ENCODE peak calls at places on chromosomes 13 and 19, in ten cellular contexts. One of them, this sample, is unnamed.

GRCh38 chr19:13055213-13056051 is 47.2 kb downstream of the LYL1 start:
- DNase-seq in foreskin fibroblast: peak
- DNase-seq in skeletal muscle cell: peak
- DNase-seq in NCI-H1048: no peak
- DNase-seq in amniotic stem cell: peak
- DNase-seq in upper lobe of right lung: peak
- DNase-seq in activated CD4-positive, alpha-beta T cell treated with anti-CD3 and anti-CD28 coated beads, Interleukin-2, amount 10 ng/mL, durations not matched to agents 7 days and 5 days: no peak
- DNase-seq in hypothalamus: no peak
- DNase-seq in GM12891: no peak
- DNase-seq in colonic mucosa: no peak
- DNase-seq in this sample: no peak

GRCh38 chr19:41298327-41298964 is 11.5 kb upstream of the CCDC97 start:
- DNase-seq in foreskin fibroblast: peak
- DNase-seq in skeletal muscle cell: peak
- DNase-seq in NCI-H1048: no peak
- DNase-seq in amniotic stem cell: peak
- DNase-seq in upper lobe of right lung: peak
- DNase-seq in activated CD4-positive, alpha-beta T cell treated with anti-CD3 and anti-CD28 coated beads, Interleukin-2, amount 10 ng/mL, durations not matched to agents 7 days and 5 days: no peak
- DNase-seq in hypothalamus: no peak
- DNase-seq in GM12891: no peak
- DNase-seq in colonic mucosa: peak
- DNase-seq in this sample: no peak

GRCh38 chr19:38862321-38863059 is 12.7 kb upstream of the HNRNPL start:
- DNase-seq in foreskin fibroblast: peak
- DNase-seq in skeletal muscle cell: peak
- DNase-seq in NCI-H1048: no peak
- DNase-seq in amniotic stem cell: no peak
- DNase-seq in upper lobe of right lung: no peak
- DNase-seq in activated CD4-positive, alpha-beta T cell treated with anti-CD3 and anti-CD28 coated beads, Interleukin-2, amount 10 ng/mL, durations not matched to agents 7 days and 5 days: no peak
- DNase-seq in hypothalamus: no peak
- DNase-seq in GM12891: no peak
- DNase-seq in colonic mucosa: peak
- DNase-seq in this sample: peak

GRCh38 chr19:22628401-22628800 is 5.7 kb upstream of the ZNF492 start:
- DNase-seq in foreskin fibroblast: no peak
- DNase-seq in skeletal muscle cell: no peak
- DNase-seq in NCI-H1048: no peak
- DNase-seq in amniotic stem cell: no peak
- DNase-seq in upper lobe of right lung: no peak
- DNase-seq in activated CD4-positive, alpha-beta T cell treated with anti-CD3 and anti-CD28 coated beads, Interleukin-2, amount 10 ng/mL, durations not matched to agents 7 days and 5 days: no peak
- DNase-seq in hypothalamus: no peak
- DNase-seq in GM12891: no peak
- DNase-seq in colonic mucosa: no peak
- DNase-seq in this sample: no peak

GRCh38 chr19:46898731-46899130 is 37.9 kb downstream of the ARHGAP35 start:
- DNase-seq in foreskin fibroblast: peak
- DNase-seq in skeletal muscle cell: no peak
- DNase-seq in NCI-H1048: no peak
- DNase-seq in amniotic stem cell: no peak
- DNase-seq in upper lobe of right lung: no peak
- DNase-seq in activated CD4-positive, alpha-beta T cell treated with anti-CD3 and anti-CD28 coated beads, Interleukin-2, amount 10 ng/mL, durations not matched to agents 7 days and 5 days: no peak
- DNase-seq in hypothalamus: no peak
- DNase-seq in GM12891: no peak
- DNase-seq in colonic mucosa: no peak
- DNase-seq in this sample: no peak

GRCh38 chr19:38298841-38299680 is 5.0 kb upstream of the C19orf33 start:
- DNase-seq in foreskin fibroblast: no peak
- DNase-seq in skeletal muscle cell: no peak
- DNase-seq in NCI-H1048: no peak
- DNase-seq in amniotic stem cell: no peak
- DNase-seq in upper lobe of right lung: no peak
- DNase-seq in activated CD4-positive, alpha-beta T cell treated with anti-CD3 and anti-CD28 coated beads, Interleukin-2, amount 10 ng/mL, durations not matched to agents 7 days and 5 days: no peak
- DNase-seq in hypothalamus: no peak
- DNase-seq in GM12891: no peak
- DNase-seq in colonic mucosa: no peak
- DNase-seq in this sample: no peak

GRCh38 chr19:52307275-52307674 is 10.3 kb downstream of the ZNF480 start:
- DNase-seq in foreskin fibroblast: peak
- DNase-seq in skeletal muscle cell: no peak
- DNase-seq in NCI-H1048: no peak
- DNase-seq in amniotic stem cell: no peak
- DNase-seq in upper lobe of right lung: no peak
- DNase-seq in activated CD4-positive, alpha-beta T cell treated with anti-CD3 and anti-CD28 coated beads, Interleukin-2, amount 10 ng/mL, durations not matched to agents 7 days and 5 days: peak
- DNase-seq in hypothalamus: no peak
- DNase-seq in GM12891: no peak
- DNase-seq in colonic mucosa: no peak
- DNase-seq in this sample: no peak

GRCh38 chr13:113922412-113923118 is 51.3 kb downstream of the C13orf46 start:
- DNase-seq in foreskin fibroblast: no peak
- DNase-seq in skeletal muscle cell: no peak
- DNase-seq in NCI-H1048: no peak
- DNase-seq in amniotic stem cell: no peak
- DNase-seq in upper lobe of right lung: no peak
- DNase-seq in activated CD4-positive, alpha-beta T cell treated with anti-CD3 and anti-CD28 coated beads, Interleukin-2, amount 10 ng/mL, durations not matched to agents 7 days and 5 days: no peak
- DNase-seq in hypothalamus: no peak
- DNase-seq in GM12891: no peak
- DNase-seq in colonic mucosa: no peak
- DNase-seq in this sample: no peak

GRCh38 chr19:39398297-39398864 is 7.2 kb downstream of the MED29 start:
- DNase-seq in foreskin fibroblast: peak
- DNase-seq in skeletal muscle cell: peak
- DNase-seq in NCI-H1048: no peak
- DNase-seq in amniotic stem cell: peak
- DNase-seq in upper lobe of right lung: peak
- DNase-seq in activated CD4-positive, alpha-beta T cell treated with anti-CD3 and anti-CD28 coated beads, Interleukin-2, amount 10 ng/mL, durations not matched to agents 7 days and 5 days: peak
- DNase-seq in hypothalamus: no peak
- DNase-seq in GM12891: no peak
- DNase-seq in colonic mucosa: peak
- DNase-seq in this sample: no peak

GRCh38 chr19:1911995-1912394 is 6.8 kb downstream of the ADAT3 start:
- DNase-seq in foreskin fibroblast: no peak
- DNase-seq in skeletal muscle cell: no peak
- DNase-seq in NCI-H1048: no peak
- DNase-seq in amniotic stem cell: no peak
- DNase-seq in upper lobe of right lung: no peak
- DNase-seq in activated CD4-positive, alpha-beta T cell treated with anti-CD3 and anti-CD28 coated beads, Interleukin-2, amount 10 ng/mL, durations not matched to agents 7 days and 5 days: no peak
- DNase-seq in hypothalamus: no peak
- DNase-seq in GM12891: no peak
- DNase-seq in colonic mucosa: peak
- DNase-seq in this sample: no peak

GRCh38 chr13:34749046-34749445 is 193.0 kb upstream of the NBEA start:
- DNase-seq in foreskin fibroblast: no peak
- DNase-seq in skeletal muscle cell: no peak
- DNase-seq in NCI-H1048: no peak
- DNase-seq in amniotic stem cell: no peak
- DNase-seq in upper lobe of right lung: no peak
- DNase-seq in activated CD4-positive, alpha-beta T cell treated with anti-CD3 and anti-CD28 coated beads, Interleukin-2, amount 10 ng/mL, durations not matched to agents 7 days and 5 days: no peak
- DNase-seq in hypothalamus: no peak
- DNase-seq in GM12891: no peak
- DNase-seq in colonic mucosa: no peak
- DNase-seq in this sample: no peak

GRCh38 chr13:41565221-41565620 is 107.9 kb downstream of the RGCC start:
- DNase-seq in foreskin fibroblast: peak
- DNase-seq in skeletal muscle cell: peak
- DNase-seq in NCI-H1048: no peak
- DNase-seq in amniotic stem cell: peak
- DNase-seq in upper lobe of right lung: no peak
- DNase-seq in activated CD4-positive, alpha-beta T cell treated with anti-CD3 and anti-CD28 coated beads, Interleukin-2, amount 10 ng/mL, durations not matched to agents 7 days and 5 days: no peak
- DNase-seq in hypothalamus: no peak
- DNase-seq in GM12891: no peak
- DNase-seq in colonic mucosa: no peak
- DNase-seq in this sample: no peak

GRCh38 chr13:112756081-112756480 is 66.2 kb downstream of the ATP11A start:
- DNase-seq in foreskin fibroblast: no peak
- DNase-seq in skeletal muscle cell: no peak
- DNase-seq in NCI-H1048: no peak
- DNase-seq in amniotic stem cell: no peak
- DNase-seq in upper lobe of right lung: no peak
- DNase-seq in activated CD4-positive, alpha-beta T cell treated with anti-CD3 and anti-CD28 coated beads, Interleukin-2, amount 10 ng/mL, durations not matched to agents 7 days and 5 days: no peak
- DNase-seq in hypothalamus: no peak
- DNase-seq in GM12891: no peak
- DNase-seq in colonic mucosa: no peak
- DNase-seq in this sample: no peak

GRCh38 chr13:110268576-110269185 is 38.3 kb downstream of the COL4A1 start:
- DNase-seq in foreskin fibroblast: no peak
- DNase-seq in skeletal muscle cell: no peak
- DNase-seq in NCI-H1048: no peak
- DNase-seq in amniotic stem cell: no peak
- DNase-seq in upper lobe of right lung: no peak
- DNase-seq in activated CD4-positive, alpha-beta T cell treated with anti-CD3 and anti-CD28 coated beads, Interleukin-2, amount 10 ng/mL, durations not matched to agents 7 days and 5 days: no peak
- DNase-seq in hypothalamus: no peak
- DNase-seq in GM12891: no peak
- DNase-seq in colonic mucosa: no peak
- DNase-seq in this sample: no peak

GRCh38 chr13:98835156-98835555 is 82.7 kb upstream of the SLC15A1 start:
- DNase-seq in foreskin fibroblast: no peak
- DNase-seq in skeletal muscle cell: no peak
- DNase-seq in NCI-H1048: no peak
- DNase-seq in amniotic stem cell: no peak
- DNase-seq in upper lobe of right lung: no peak
- DNase-seq in activated CD4-positive, alpha-beta T cell treated with anti-CD3 and anti-CD28 coated beads, Interleukin-2, amount 10 ng/mL, durations not matched to agents 7 days and 5 days: no peak
- DNase-seq in hypothalamus: no peak
- DNase-seq in GM12891: no peak
- DNase-seq in colonic mucosa: no peak
- DNase-seq in this sample: no peak

GRCh38 chr19:38793186-38793585 is 4.2 kb downstream of the LGALS7B start:
- DNase-seq in foreskin fibroblast: peak
- DNase-seq in skeletal muscle cell: no peak
- DNase-seq in NCI-H1048: no peak
- DNase-seq in amniotic stem cell: no peak
- DNase-seq in upper lobe of right lung: no peak
- DNase-seq in activated CD4-positive, alpha-beta T cell treated with anti-CD3 and anti-CD28 coated beads, Interleukin-2, amount 10 ng/mL, durations not matched to agents 7 days and 5 days: no peak
- DNase-seq in hypothalamus: no peak
- DNase-seq in GM12891: no peak
- DNase-seq in colonic mucosa: no peak
- DNase-seq in this sample: no peak

GRCh38 chr13:37995052-37995451 is 125.5 kb upstream of the TRPC4 start:
- DNase-seq in foreskin fibroblast: peak
- DNase-seq in skeletal muscle cell: peak
- DNase-seq in NCI-H1048: no peak
- DNase-seq in amniotic stem cell: no peak
- DNase-seq in upper lobe of right lung: no peak
- DNase-seq in activated CD4-positive, alpha-beta T cell treated with anti-CD3 and anti-CD28 coated beads, Interleukin-2, amount 10 ng/mL, durations not matched to agents 7 days and 5 days: no peak
- DNase-seq in hypothalamus: no peak
- DNase-seq in GM12891: no peak
- DNase-seq in colonic mucosa: no peak
- DNase-seq in this sample: peak

GRCh38 chr19:34430738-34431625 is 2.8 kb downstream of the UBA2 start:
- DNase-seq in foreskin fibroblast: peak
- DNase-seq in skeletal muscle cell: peak
- DNase-seq in NCI-H1048: no peak
- DNase-seq in amniotic stem cell: no peak
- DNase-seq in upper lobe of right lung: no peak
- DNase-seq in activated CD4-positive, alpha-beta T cell treated with anti-CD3 and anti-CD28 coated beads, Interleukin-2, amount 10 ng/mL, durations not matched to agents 7 days and 5 days: peak
- DNase-seq in hypothalamus: no peak
- DNase-seq in GM12891: peak
- DNase-seq in colonic mucosa: no peak
- DNase-seq in this sample: no peak

GRCh38 chr13:112808377-112809140 is 118.7 kb downstream of the ATP11A start:
- DNase-seq in foreskin fibroblast: no peak
- DNase-seq in skeletal muscle cell: no peak
- DNase-seq in NCI-H1048: no peak
- DNase-seq in amniotic stem cell: no peak
- DNase-seq in upper lobe of right lung: no peak
- DNase-seq in activated CD4-positive, alpha-beta T cell treated with anti-CD3 and anti-CD28 coated beads, Interleukin-2, amount 10 ng/mL, durations not matched to agents 7 days and 5 days: no peak
- DNase-seq in hypothalamus: no peak
- DNase-seq in GM12891: no peak
- DNase-seq in colonic mucosa: no peak
- DNase-seq in this sample: no peak

GRCh38 chr19:8592231-8593009 is 15.2 kb upstream of the MYO1F start:
- DNase-seq in foreskin fibroblast: peak
- DNase-seq in skeletal muscle cell: peak
- DNase-seq in NCI-H1048: peak
- DNase-seq in amniotic stem cell: peak
- DNase-seq in upper lobe of right lung: peak
- DNase-seq in activated CD4-positive, alpha-beta T cell treated with anti-CD3 and anti-CD28 coated beads, Interleukin-2, amount 10 ng/mL, durations not matched to agents 7 days and 5 days: peak
- DNase-seq in hypothalamus: peak
- DNase-seq in GM12891: no peak
- DNase-seq in colonic mucosa: peak
- DNase-seq in this sample: no peak

GRCh38 chr13:80033286-80033685 is 307.6 kb downstream of the SPRY2 start:
- DNase-seq in foreskin fibroblast: no peak
- DNase-seq in skeletal muscle cell: no peak
- DNase-seq in NCI-H1048: no peak
- DNase-seq in amniotic stem cell: no peak
- DNase-seq in upper lobe of right lung: no peak
- DNase-seq in activated CD4-positive, alpha-beta T cell treated with anti-CD3 and anti-CD28 coated beads, Interleukin-2, amount 10 ng/mL, durations not matched to agents 7 days and 5 days: no peak
- DNase-seq in hypothalamus: no peak
- DNase-seq in GM12891: no peak
- DNase-seq in colonic mucosa: no peak
- DNase-seq in this sample: no peak

GRCh38 chr13:20977394-20977793 is 74.8 kb upstream of the XPO4 start:
- DNase-seq in foreskin fibroblast: no peak
- DNase-seq in skeletal muscle cell: no peak
- DNase-seq in NCI-H1048: no peak
- DNase-seq in amniotic stem cell: no peak
- DNase-seq in upper lobe of right lung: no peak
- DNase-seq in activated CD4-positive, alpha-beta T cell treated with anti-CD3 and anti-CD28 coated beads, Interleukin-2, amount 10 ng/mL, durations not matched to agents 7 days and 5 days: no peak
- DNase-seq in hypothalamus: no peak
- DNase-seq in GM12891: no peak
- DNase-seq in colonic mucosa: no peak
- DNase-seq in this sample: no peak